ENCODE peak calls at places on chromosomes 2 and 18, in eight cellular contexts. One of them, this sample, is unnamed.

GRCh38 chr2:195533771-195534642 is 123.0 kb upstream of the SLC39A10 start:
- DNase-seq in tibial artery: peak; percentile 93
- DNase-seq in fibroblast of lung: peak; percentile 96
- DNase-seq in breast epithelium: peak; percentile 18
- DNase-seq in mesothelial cell of epicardium: no peak
- DNase-seq in CD4-positive, alpha-beta T cell: peak; percentile 46
- DNase-seq in A549: peak; percentile 38
- DNase-seq in OCI-LY7: peak; percentile 39
- DNase-seq in this sample: no peak

GRCh38 chr2:118683460-118683859 is 164.0 kb downstream of the EN1 start:
- DNase-seq in A549: no peak
- DNase-seq in OCI-LY7: no peak
- DNase-seq in mesothelial cell of epicardium: no peak
- DNase-seq in CD4-positive, alpha-beta T cell: no peak
- DNase-seq in breast epithelium: no peak
- DNase-seq in tibial artery: no peak
- DNase-seq in fibroblast of lung: no peak
- DNase-seq in this sample: no peak

GRCh38 chr2:26164231-26164630 is 8.7 kb upstream of the GAREM2 start:
- DNase-seq in A549: no peak
- DNase-seq in CD4-positive, alpha-beta T cell: no peak
- DNase-seq in OCI-LY7: no peak
- DNase-seq in fibroblast of lung: no peak
- DNase-seq in tibial artery: no peak
- DNase-seq in mesothelial cell of epicardium: no peak
- DNase-seq in breast epithelium: no peak
- DNase-seq in this sample: no peak

GRCh38 chr2:240627736-240628506 is 2.6 kb downstream of the GPR35 start:
- DNase-seq in CD4-positive, alpha-beta T cell: no peak
- DNase-seq in A549: no peak
- DNase-seq in mesothelial cell of epicardium: no peak
- DNase-seq in tibial artery: peak; percentile 49
- DNase-seq in OCI-LY7: no peak
- DNase-seq in breast epithelium: no peak
- DNase-seq in fibroblast of lung: no peak
- DNase-seq in this sample: no peak

GRCh38 chr2:46050489-46050888 is 246.7 kb upstream of the EPAS1 start:
- DNase-seq in CD4-positive, alpha-beta T cell: no peak
- DNase-seq in breast epithelium: no peak
- DNase-seq in tibial artery: no peak
- DNase-seq in fibroblast of lung: no peak
- DNase-seq in OCI-LY7: no peak
- DNase-seq in A549: no peak
- DNase-seq in mesothelial cell of epicardium: no peak
- DNase-seq in this sample: no peak

GRCh38 chr2:203897544-203897943 is 30.0 kb downstream of the CTLA4 start:
- DNase-seq in fibroblast of lung: no peak
- DNase-seq in breast epithelium: no peak
- DNase-seq in mesothelial cell of epicardium: no peak
- DNase-seq in CD4-positive, alpha-beta T cell: no peak
- DNase-seq in tibial artery: no peak
- DNase-seq in A549: no peak
- DNase-seq in OCI-LY7: peak; percentile 35
- DNase-seq in this sample: no peak

GRCh38 chr2:157420771-157421323 is 23.0 kb downstream of the CYTIP start:
- DNase-seq in fibroblast of lung: no peak
- DNase-seq in CD4-positive, alpha-beta T cell: no peak
- DNase-seq in breast epithelium: no peak
- DNase-seq in tibial artery: no peak
- DNase-seq in OCI-LY7: no peak
- DNase-seq in A549: no peak
- DNase-seq in mesothelial cell of epicardium: no peak
- DNase-seq in this sample: peak; percentile 10

GRCh38 chr2:28137221-28137620 is 246.7 kb downstream of the BABAM2 start:
- DNase-seq in A549: no peak
- DNase-seq in breast epithelium: peak; percentile 29
- DNase-seq in OCI-LY7: no peak
- DNase-seq in fibroblast of lung: peak; percentile 85
- DNase-seq in tibial artery: no peak
- DNase-seq in mesothelial cell of epicardium: no peak
- DNase-seq in CD4-positive, alpha-beta T cell: no peak
- DNase-seq in this sample: no peak

GRCh38 chr2:240405654-240406313 is 29.7 kb upstream of the GPC1 start:
- DNase-seq in CD4-positive, alpha-beta T cell: no peak
- DNase-seq in breast epithelium: no peak
- DNase-seq in fibroblast of lung: no peak
- DNase-seq in tibial artery: peak; percentile 55
- DNase-seq in OCI-LY7: no peak
- DNase-seq in A549: no peak
- DNase-seq in mesothelial cell of epicardium: no peak
- DNase-seq in this sample: no peak

GRCh38 chr18:57901819-57902600 is 98.9 kb upstream of the ATP8B1 start:
- DNase-seq in A549: peak; percentile 80
- DNase-seq in tibial artery: no peak
- DNase-seq in OCI-LY7: no peak
- DNase-seq in breast epithelium: no peak
- DNase-seq in CD4-positive, alpha-beta T cell: no peak
- DNase-seq in mesothelial cell of epicardium: no peak
- DNase-seq in fibroblast of lung: peak; percentile 7
- DNase-seq in this sample: no peak

GRCh38 chr2:197261808-197262226 is 48.8 kb downstream of the ANKRD44 start:
- DNase-seq in tibial artery: no peak
- DNase-seq in fibroblast of lung: peak; percentile 22
- DNase-seq in A549: no peak
- DNase-seq in mesothelial cell of epicardium: no peak
- DNase-seq in breast epithelium: no peak
- DNase-seq in CD4-positive, alpha-beta T cell: no peak
- DNase-seq in OCI-LY7: peak; percentile 66
- DNase-seq in this sample: no peak

GRCh38 chr2:7844414-7844961 is 837.4 kb upstream of the ID2 start:
- DNase-seq in breast epithelium: no peak
- DNase-seq in fibroblast of lung: no peak
- DNase-seq in mesothelial cell of epicardium: no peak
- DNase-seq in A549: no peak
- DNase-seq in tibial artery: no peak
- DNase-seq in CD4-positive, alpha-beta T cell: no peak
- DNase-seq in OCI-LY7: no peak
- DNase-seq in this sample: no peak

GRCh38 chr2:199471443-199472057 is 13.8 kb upstream of the SATB2 start:
- DNase-seq in mesothelial cell of epicardium: no peak
- DNase-seq in fibroblast of lung: peak; percentile 57
- DNase-seq in A549: no peak
- DNase-seq in OCI-LY7: peak; percentile 42
- DNase-seq in tibial artery: no peak
- DNase-seq in breast epithelium: no peak
- DNase-seq in CD4-positive, alpha-beta T cell: no peak
- DNase-seq in this sample: peak; percentile 59

GRCh38 chr2:2238726-2239269 is 92.3 kb downstream of the MYT1L start:
- DNase-seq in A549: no peak
- DNase-seq in fibroblast of lung: no peak
- DNase-seq in OCI-LY7: no peak
- DNase-seq in mesothelial cell of epicardium: no peak
- DNase-seq in CD4-positive, alpha-beta T cell: no peak
- DNase-seq in breast epithelium: no peak
- DNase-seq in tibial artery: no peak
- DNase-seq in this sample: no peak

GRCh38 chr2:11102956-11103860 is 52.1 kb upstream of the SLC66A3 start:
- DNase-seq in mesothelial cell of epicardium: no peak
- DNase-seq in A549: no peak
- DNase-seq in breast epithelium: no peak
- DNase-seq in tibial artery: peak; percentile 35
- DNase-seq in fibroblast of lung: no peak
- DNase-seq in OCI-LY7: no peak
- DNase-seq in CD4-positive, alpha-beta T cell: no peak
- DNase-seq in this sample: no peak

GRCh38 chr2:10079931-10080535 is at the start of gene CYS1:
- DNase-seq in A549: peak; percentile 66
- DNase-seq in fibroblast of lung: peak; percentile 15
- DNase-seq in OCI-LY7: peak; percentile 44
- DNase-seq in CD4-positive, alpha-beta T cell: no peak
- DNase-seq in mesothelial cell of epicardium: no peak
- DNase-seq in tibial artery: no peak
- DNase-seq in breast epithelium: no peak
- DNase-seq in this sample: peak; percentile 83
- TF ChIP-seq CTCF in A549: peak; percentile 87
- TF ChIP-seq CTCF in fibroblast of lung: no peak
- TF ChIP-seq CTCF in OCI-LY7: no peak
- TF ChIP-seq CTCF in CD4-positive, alpha-beta T cell: no peak
- TF ChIP-seq CTCF in mesothelial cell of epicardium: no peak
- TF ChIP-seq CTCF in tibial artery: no peak
- TF ChIP-seq CTCF in breast epithelium: no peak
- TF ChIP-seq CTCF in this sample: peak; percentile 69

GRCh38 chr2:39120771-39121522 is at the start of gene SOS1:
- DNase-seq in mesothelial cell of epicardium: peak; percentile 94
- DNase-seq in tibial artery: peak; percentile 97
- DNase-seq in fibroblast of lung: peak; percentile 92
- DNase-seq in breast epithelium: peak; percentile 92
- DNase-seq in OCI-LY7: peak; percentile 94
- DNase-seq in A549: peak; percentile 90
- DNase-seq in CD4-positive, alpha-beta T cell: peak; percentile 91
- DNase-seq in this sample: peak; percentile 93

GRCh38 chr2:39121523-39122063 is 742 bp upstream of the SOS1 start:
- DNase-seq in A549: no peak
- DNase-seq in tibial artery: no peak
- DNase-seq in breast epithelium: no peak
- DNase-seq in fibroblast of lung: peak; percentile 35
- DNase-seq in mesothelial cell of epicardium: no peak
- DNase-seq in OCI-LY7: peak; percentile 37
- DNase-seq in CD4-positive, alpha-beta T cell: no peak
- DNase-seq in this sample: no peak

GRCh38 chr2:39118786-39119499 is 1.9 kb downstream of the SOS1 start:
- DNase-seq in OCI-LY7: peak; percentile 72
- DNase-seq in mesothelial cell of epicardium: no peak
- DNase-seq in tibial artery: no peak
- DNase-seq in fibroblast of lung: peak; percentile 16
- DNase-seq in CD4-positive, alpha-beta T cell: no peak
- DNase-seq in A549: peak; percentile 37
- DNase-seq in breast epithelium: no peak
- DNase-seq in this sample: peak; percentile 39

GRCh38 chr2:39120521-39120770 is 405 bp downstream of the SOS1 start:
- DNase-seq in OCI-LY7: no peak
- DNase-seq in breast epithelium: no peak
- DNase-seq in fibroblast of lung: no peak
- DNase-seq in CD4-positive, alpha-beta T cell: no peak
- DNase-seq in tibial artery: no peak
- DNase-seq in A549: no peak
- DNase-seq in mesothelial cell of epicardium: no peak
- DNase-seq in this sample: no peak

DNA sequence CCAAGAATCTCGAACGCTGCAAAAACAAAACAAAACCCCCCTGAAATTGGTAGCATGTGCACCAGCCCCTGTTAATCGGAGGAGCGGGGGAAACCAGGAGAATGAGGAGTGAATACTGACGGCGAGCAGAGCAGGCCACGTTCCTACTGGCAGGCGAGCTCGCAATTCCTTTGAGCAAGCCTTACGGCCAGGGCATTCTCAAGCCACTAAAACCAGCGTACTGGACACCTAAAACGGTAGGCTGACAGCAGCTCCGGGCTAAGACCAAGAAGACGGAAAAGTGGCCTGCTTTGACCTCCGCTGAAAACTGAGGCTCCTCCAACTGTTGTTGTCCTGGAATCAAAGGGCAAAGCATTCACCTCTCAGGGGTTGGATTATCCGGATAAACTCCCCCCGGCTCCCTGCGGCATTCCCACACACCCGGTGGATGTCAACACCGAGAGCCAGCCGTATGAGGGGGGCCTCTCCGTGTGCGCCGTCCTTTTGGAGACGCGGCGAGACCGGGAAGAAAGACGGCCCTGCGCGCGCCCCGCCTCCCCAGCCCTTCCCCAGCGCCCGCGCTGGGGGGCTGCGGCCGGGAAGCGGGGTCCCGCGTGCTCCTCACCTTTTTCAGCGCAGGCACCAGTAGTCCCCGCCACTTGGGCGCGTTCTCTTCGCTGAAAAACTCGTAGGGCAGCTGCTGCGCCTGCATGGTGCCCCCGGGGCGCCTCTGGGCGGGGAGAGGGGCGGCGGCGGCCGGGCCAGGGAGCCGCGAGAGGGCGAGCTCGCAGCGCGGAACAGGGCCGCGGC is 925 bp downstream of the SOS1 start:
- DNase-seq in mesothelial cell of epicardium: peak; percentile 37
- DNase-seq in A549: peak; percentile 62
- DNase-seq in CD4-positive, alpha-beta T cell: peak; percentile 67
- DNase-seq in breast epithelium: peak; percentile 36
- DNase-seq in fibroblast of lung: peak; percentile 63
- DNase-seq in tibial artery: peak; percentile 73
- DNase-seq in OCI-LY7: peak; percentile 81
- DNase-seq in this sample: peak; percentile 86
- TF ChIP-seq CTCF in mesothelial cell of epicardium: no peak
- TF ChIP-seq CTCF in A549: peak; percentile 58
- TF ChIP-seq CTCF in CD4-positive, alpha-beta T cell: no peak
- TF ChIP-seq CTCF in breast epithelium: no peak
- TF ChIP-seq CTCF in fibroblast of lung: no peak
- TF ChIP-seq CTCF in tibial artery: peak; percentile 29
- TF ChIP-seq CTCF in OCI-LY7: peak; percentile 44
- TF ChIP-seq CTCF in this sample: peak; percentile 71

DNA sequence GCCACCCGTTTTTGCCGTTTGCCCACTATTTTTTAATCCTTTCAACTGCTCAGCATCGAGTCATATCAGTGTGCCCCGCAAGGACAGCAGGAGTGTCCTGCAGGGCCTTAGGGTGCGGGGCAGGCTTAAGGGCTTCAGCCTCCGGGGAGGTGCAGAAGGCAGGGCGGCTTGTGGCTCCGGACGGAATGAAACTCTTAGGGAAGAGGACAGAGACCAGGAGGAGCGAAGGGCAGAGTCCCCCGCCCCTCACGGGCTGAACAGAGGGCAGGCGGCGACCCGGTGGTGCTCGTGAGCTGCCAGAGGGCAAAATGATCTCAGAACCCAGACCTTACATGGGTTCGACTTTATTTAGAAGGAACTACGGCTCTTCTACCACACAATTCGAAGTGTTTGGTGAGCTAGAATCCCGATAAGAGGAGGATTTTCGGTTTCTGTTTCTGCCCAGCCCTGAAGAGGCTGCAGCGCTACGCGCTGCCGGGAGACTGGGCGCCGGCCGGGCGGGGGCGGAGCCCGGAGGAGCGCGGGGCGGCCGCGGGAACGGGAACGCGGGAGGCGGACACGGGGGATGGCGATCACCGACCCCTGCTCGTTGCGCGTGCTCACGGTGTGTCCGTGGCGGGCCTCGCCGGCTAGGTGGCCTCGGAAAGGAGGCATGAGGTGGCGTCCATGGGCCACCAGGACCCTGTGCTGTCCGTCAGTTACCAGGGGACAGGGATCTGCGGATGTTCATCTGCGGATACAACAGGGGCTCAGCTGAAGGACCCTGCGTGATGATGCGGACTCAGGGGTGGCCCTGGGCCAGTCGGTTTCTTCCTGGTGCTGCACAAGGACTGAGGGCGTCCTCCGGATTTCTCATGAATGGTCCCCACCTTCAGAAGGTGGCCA is 4.3 kb upstream of the SP100 start:
- DNase-seq in OCI-LY7: peak; percentile 63
- DNase-seq in tibial artery: peak; percentile 82
- DNase-seq in mesothelial cell of epicardium: no peak
- DNase-seq in fibroblast of lung: peak; percentile 57
- DNase-seq in CD4-positive, alpha-beta T cell: peak; percentile 59
- DNase-seq in A549: peak; percentile 70
- DNase-seq in breast epithelium: no peak
- DNase-seq in this sample: peak; percentile 79
- TF ChIP-seq CTCF in OCI-LY7: no peak
- TF ChIP-seq CTCF in tibial artery: no peak
- TF ChIP-seq CTCF in mesothelial cell of epicardium: no peak
- TF ChIP-seq CTCF in fibroblast of lung: no peak
- TF ChIP-seq CTCF in CD4-positive, alpha-beta T cell: no peak
- TF ChIP-seq CTCF in A549: no peak
- TF ChIP-seq CTCF in breast epithelium: no peak
- TF ChIP-seq CTCF in this sample: peak; percentile 25

GRCh38 chr18:12639990-12640880 is 17.7 kb downstream of the SPIRE1 start:
- DNase-seq in fibroblast of lung: peak; percentile 83
- DNase-seq in breast epithelium: no peak
- DNase-seq in OCI-LY7: no peak
- DNase-seq in CD4-positive, alpha-beta T cell: no peak
- DNase-seq in tibial artery: no peak
- DNase-seq in mesothelial cell of epicardium: no peak
- DNase-seq in A549: peak; percentile 36
- DNase-seq in this sample: no peak
- TF ChIP-seq CTCF in fibroblast of lung: no peak
- TF ChIP-seq CTCF in breast epithelium: no peak
- TF ChIP-seq CTCF in OCI-LY7: no peak
- TF ChIP-seq CTCF in CD4-positive, alpha-beta T cell: no peak
- TF ChIP-seq CTCF in tibial artery: no peak
- TF ChIP-seq CTCF in mesothelial cell of epicardium: no peak
- TF ChIP-seq CTCF in A549: no peak
- TF ChIP-seq CTCF in this sample: no peak

This sample was measured in GM13977.